ENCODE peak calls at places on chromosomes 16 and 17, in six cellular contexts. I is stomach, L is astrocyte of the spinal cord, J is cardiac fibroblast, P is lung, V is astrocyte of the cerebellum. T is an unnamed sample.

GRCh38 chr17:35849469-35850348 is 19.0 kb downstream of the HEATR9 start:
- DNase-seq in I (peak; percentile 45), J (peak; percentile 90), V (peak; percentile 52), P (peak; percentile 40), L (peak; percentile 70), T (no peak)

GRCh38 chr17:51528116-51528515 is 267.8 kb downstream of the UTP18 start:
- DNase-seq in V (no peak), I (no peak), P (no peak), L (no peak), J (no peak), T (no peak)

GRCh38 chr17:148757-149156 is 11.4 kb downstream of the SCGB1C2 start:
- DNase-seq in V (no peak), J (no peak), I (no peak), L (no peak), P (no peak), T (no peak)

GRCh38 chr17:81151039-81151677 is 14.1 kb upstream of the PVALEF start:
- DNase-seq in J (no peak), V (no peak), P (no peak), I (no peak), L (no peak), T (no peak)

GRCh38 chr17:63189082-63189481 is 223.0 kb downstream of the TANC2 start:
- DNase-seq in V (peak; percentile 24), I (no peak), L (peak; percentile 68), P (no peak), J (peak; percentile 62), T (no peak)

GRCh38 chr17:19946921-19947320 is 30.7 kb downstream of the AKAP10 start:
- DNase-seq in V (no peak), P (no peak), L (no peak), J (no peak), I (no peak), T (no peak)

GRCh38 chr17:37792787-37793186 is 47.9 kb upstream of the HNF1B start:
- DNase-seq in J (no peak), L (peak; percentile 69), P (no peak), V (no peak), I (no peak), T (no peak)

GRCh38 chr16:51510416-51510815 is 359.3 kb upstream of the SALL1 start:
- DNase-seq in J (no peak), L (no peak), I (no peak), P (no peak), V (no peak), T (no peak)

GRCh38 chr17:34314279-34314678 is 5.0 kb upstream of the CCL8 start:
- DNase-seq in I (no peak), V (no peak), J (peak; percentile 95), P (no peak), L (no peak), T (no peak)

GRCh38 chr16:3012246-3012645 is 477 bp upstream of the CLDN9 start:
- DNase-seq in I (no peak), P (no peak), J (no peak), V (no peak), L (no peak), T (no peak)

GRCh38 chr16:46826618-46827017 is 4.4 kb downstream of the C16orf87 start:
- DNase-seq in P (no peak), V (no peak), I (no peak), J (no peak), L (no peak), T (no peak)

GRCh38 chr17:50467855-50468119 is 893 bp downstream of the CHAD start:
- DNase-seq in L (no peak), J (no peak), V (no peak), P (no peak), I (no peak), T (no peak)

GRCh38 chr17:43536236-43537088 is 9.7 kb downstream of the ETV4 start:
- DNase-seq in J (peak; percentile 76), L (peak; percentile 70), V (no peak), I (no peak), P (no peak), T (no peak)

GRCh38 chr17:45757431-45758218 is 26.5 kb upstream of the CRHR1 start:
- DNase-seq in V (no peak), P (no peak), I (no peak), L (no peak), J (no peak), T (no peak)

GRCh38 chr17:76868176-76868668 is at the start of gene MGAT5B:
- DNase-seq in I (peak; percentile 85), P (peak; percentile 67), V (peak; percentile 52), J (peak; percentile 83), L (peak; percentile 79), T (peak; percentile 88)

GRCh38 chr17:61499632-61500031 is 47.4 kb downstream of the TBX4 start:
- DNase-seq in L (no peak), I (no peak), V (no peak), P (no peak), J (no peak), T (no peak)

GRCh38 chr17:29369831-29370735 is 20.1 kb upstream of the TAOK1 start:
- DNase-seq in I (peak; percentile 66), V (peak; percentile 73), J (peak; percentile 87), P (peak; percentile 57), L (peak; percentile 90), T (peak; percentile 29)

GRCh38 chr16:68539704-68540370 is 746 bp downstream of the ZFP90 start:
- DNase-seq in V (no peak), J (peak; percentile 18), I (no peak), P (no peak), L (peak; percentile 5), T (no peak)

GRCh38 chr17:27807567-27808470 is 7.5 kb upstream of the NOS2 start:
- DNase-seq in I (peak; percentile 49), P (no peak), V (no peak), L (no peak), J (no peak), T (peak; percentile 26)

GRCh38 chr17:45138911-45139532 is 3.5 kb downstream of the ACBD4 start:
- DNase-seq in P (no peak), V (no peak), I (no peak), J (no peak), L (no peak), T (no peak)

GRCh38 chr16:68377667-68378420 is 67.0 kb downstream of the PRMT7 start:
- DNase-seq in I (peak; percentile 34), L (peak; percentile 17), P (no peak), V (peak; percentile 16), J (peak; percentile 36), T (no peak)

GRCh38 chr17:8532021-8532420 is 96.3 kb downstream of the NDEL1 start:
- DNase-seq in J (peak; percentile 34), L (peak; percentile 7), P (no peak), V (no peak), I (peak; percentile 63), T (no peak)

DNA sequence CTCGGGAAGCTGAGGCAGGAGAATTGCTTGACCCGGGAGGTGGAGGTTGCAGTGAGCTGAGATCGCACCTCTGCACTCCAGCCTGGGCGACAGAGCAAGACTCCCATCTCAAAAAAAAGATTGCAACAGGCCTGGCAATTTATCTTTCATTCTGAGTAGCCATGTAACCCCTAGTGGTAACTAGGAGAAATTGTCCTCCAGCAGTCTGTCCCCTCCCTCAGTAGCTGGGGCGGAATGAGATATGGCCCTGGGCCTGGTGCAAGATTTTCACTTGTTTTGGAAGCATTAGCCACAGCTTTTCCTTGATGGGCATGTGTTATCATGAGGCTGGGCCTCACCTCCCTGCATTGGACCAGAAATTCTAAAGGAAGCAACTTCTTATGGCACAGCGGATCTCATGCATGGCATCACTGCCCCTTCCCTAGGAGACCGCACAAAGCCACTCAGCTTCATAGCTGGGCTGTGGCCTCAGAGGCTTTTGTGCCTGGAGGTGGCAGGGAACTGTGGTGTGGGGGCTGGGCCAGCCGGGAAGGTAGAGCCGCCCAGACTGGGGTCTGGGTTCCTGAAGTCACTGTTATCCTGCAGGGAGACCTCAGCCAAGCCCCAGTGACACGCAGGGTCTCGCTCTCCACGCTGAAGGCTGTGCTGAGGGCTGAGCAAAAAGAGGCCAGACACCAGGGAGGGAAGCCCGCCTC is 13.4 kb downstream of the NATD1 start:
- DNase-seq in P (no peak), V (no peak), J (peak; percentile 58), I (no peak), L (peak; percentile 26), T (no peak)
- TF ChIP-seq CTCF in P (no peak), V (peak; percentile 59), J (peak; percentile 51), I (no peak), L (peak; percentile 60), T (no peak)

DNA sequence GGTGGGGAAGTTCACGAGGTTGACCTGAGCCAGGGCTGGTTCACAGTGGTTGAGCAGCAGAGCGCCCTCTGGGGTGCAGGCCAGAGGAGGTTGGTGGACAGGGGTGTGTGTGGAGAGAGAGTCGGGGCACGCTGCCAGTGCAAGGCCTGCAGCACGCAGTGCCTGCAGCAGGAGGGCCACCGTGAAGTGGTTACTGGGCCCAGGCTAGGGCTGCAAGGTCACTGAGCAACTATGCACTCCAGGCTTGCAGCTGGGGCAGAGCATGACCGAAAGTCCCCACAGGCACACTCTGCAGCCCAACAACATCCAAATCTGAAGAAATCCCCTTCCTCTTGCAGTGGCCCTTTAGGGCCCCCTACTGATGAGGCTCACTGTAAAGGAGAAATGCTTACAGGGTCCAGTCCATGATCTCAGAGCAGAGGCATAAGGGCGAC is 89.1 kb upstream of the NOL11 start:
- DNase-seq in L (peak; percentile 16), P (peak; percentile 44), J (no peak), I (peak; percentile 51), V (no peak), T (no peak)
- TF ChIP-seq CTCF in L (peak; percentile 29), P (no peak), J (no peak), I (no peak), V (peak; percentile 43), T (no peak)

GRCh38 chr17:41907633-41908539 is 10.9 kb downstream of the ACLY start:
- DNase-seq in I (no peak), P (no peak), L (peak; percentile 38), J (no peak), V (no peak), T (no peak)

GRCh38 chr17:41912925-41913324 is 5.8 kb downstream of the ACLY start:
- DNase-seq in J (no peak), I (no peak), V (no peak), L (peak; percentile 39), P (no peak), T (no peak)

GRCh38 chr17:41909088-41909487 is 9.7 kb downstream of the ACLY start:
- DNase-seq in I (no peak), L (no peak), P (no peak), V (no peak), J (no peak), T (no peak)

GRCh38 chr17:41913798-41914197 is 5.0 kb downstream of the ACLY start:
- DNase-seq in L (no peak), P (no peak), I (no peak), J (no peak), V (no peak), T (no peak)

DNA sequence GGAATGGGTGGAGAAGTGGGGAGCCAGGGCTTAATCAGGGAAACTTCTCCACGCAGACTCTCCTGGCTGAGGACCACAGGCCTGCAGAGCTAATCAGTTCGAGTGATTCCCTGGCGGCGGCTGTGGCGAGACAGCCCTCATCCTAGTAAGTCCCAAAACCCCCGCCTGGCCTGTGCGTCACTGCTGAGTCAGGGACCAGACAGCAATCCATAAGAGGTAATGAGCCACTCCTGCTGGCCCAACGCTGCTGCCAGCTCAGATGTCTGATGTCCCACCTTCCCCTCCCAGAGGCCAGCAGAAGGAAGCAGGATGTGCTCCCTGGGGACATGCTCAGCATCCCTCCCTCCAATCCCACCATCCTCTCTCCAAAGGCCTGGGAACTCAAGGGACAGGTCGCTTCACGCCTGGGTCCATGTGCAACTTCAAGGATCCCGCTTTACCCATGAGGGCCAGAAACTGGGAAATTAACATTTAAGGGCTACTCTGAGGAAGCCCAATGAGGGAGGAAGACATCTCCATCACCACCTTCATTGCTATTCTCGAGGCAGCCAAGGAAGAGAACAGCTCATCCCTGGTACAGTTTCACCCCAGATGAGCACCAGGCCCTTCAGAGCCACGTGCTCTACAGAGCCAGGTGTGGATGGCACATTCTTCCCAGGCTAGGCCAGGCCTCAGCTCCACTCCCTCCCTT is 7.9 kb downstream of the ACLY start:
- DNase-seq in L (peak; percentile 99), I (no peak), J (peak; percentile 90), P (no peak), V (peak; percentile 90), T (no peak)
- TF ChIP-seq CTCF in L (no peak), I (no peak), J (no peak), P (no peak), V (no peak), T (no peak)

GRCh38 chr16:56623637-56624036 is 1.9 kb upstream of the MT1E start:
- DNase-seq in P (no peak), J (no peak), I (no peak), L (no peak), V (no peak), T (no peak)
- TF ChIP-seq CTCF in P (no peak), J (no peak), I (no peak), L (no peak), V (no peak), T (no peak)

T was measured in activated B cell treated with CpG ODN at 0.5 μM for 24 hours.